ENCODE peak calls at places on chromosome 1, in five cellular contexts. I is K562, Q is GM12878, D is HepG2, J is H1. Y is an unnamed sample.

GRCh38 chr1:1347663-1348419 is 1.4 kb downstream of the DVL1 start:
- DNase-seq in I (peak), Q (no peak), D (peak), J (no peak), Y (peak)

GRCh38 chr1:183945432-183946308 is 91.9 kb downstream of the COLGALT2 start:
- DNase-seq in I (no peak), Q (no peak), D (peak), J (peak), Y (no peak)

GRCh38 chr1:25672763-25673409 is 56.3 kb downstream of the MAN1C1 start:
- DNase-seq in I (no peak), Q (no peak), D (no peak), J (no peak), Y (no peak)

GRCh38 chr1:39980555-39981313 is 25.8 kb downstream of the MFSD2A start:
- DNase-seq in I (peak), Q (no peak), D (no peak), J (no peak), Y (no peak)

GRCh38 chr1:244674446-244674845 is 21.5 kb downstream of the DESI2 start:
- DNase-seq in I (no peak), Q (no peak), D (no peak), J (no peak), Y (no peak)

GRCh38 chr1:214850432-214851010 is 232.0 kb upstream of the KCNK2 start:
- DNase-seq in I (no peak), Q (no peak), D (no peak), J (no peak), Y (no peak)

GRCh38 chr1:216560527-216560926 is 137.3 kb upstream of the USH2A start:
- DNase-seq in I (no peak), Q (no peak), D (no peak), J (no peak), Y (no peak)

GRCh38 chr1:4084896-4085295 is 184.8 kb upstream of the C1orf174 start:
- DNase-seq in I (no peak), Q (no peak), D (no peak), J (no peak), Y (no peak)

GRCh38 chr1:204366759-204367158 is 7.0 kb upstream of the PLEKHA6 start:
- DNase-seq in I (peak), Q (no peak), D (no peak), J (no peak), Y (no peak)

GRCh38 chr1:163357378-163357777 is 35.6 kb downstream of the NUF2 start:
- DNase-seq in I (no peak), Q (no peak), D (peak), J (no peak), Y (no peak)

GRCh38 chr1:224851850-224852261 is 77.6 kb upstream of the DNAH14 start:
- DNase-seq in I (no peak), Q (no peak), D (no peak), J (no peak), Y (no peak)

DNA sequence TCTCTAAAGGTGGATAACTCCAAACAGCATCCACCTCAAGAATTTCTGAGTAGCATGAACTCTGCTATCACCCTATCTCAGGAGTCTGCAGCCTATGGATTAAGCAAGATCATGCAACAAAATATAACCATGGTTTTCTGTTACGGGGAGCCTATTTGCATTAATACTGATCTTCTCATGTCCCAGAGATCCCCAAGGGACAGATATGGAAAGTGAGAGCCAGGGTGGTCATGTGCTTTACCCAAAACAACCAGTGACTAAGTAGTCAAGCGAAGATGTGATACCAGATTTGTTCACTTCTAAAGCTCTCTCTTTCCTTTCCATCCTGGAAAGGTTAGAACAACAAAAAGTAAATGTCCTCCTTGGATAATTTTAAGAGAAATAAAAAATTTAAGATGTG is 125.1 kb downstream of the PRRX1 start:
- DNase-seq in I (no peak), Q (no peak), D (no peak), J (no peak), Y (no peak)
- TF ChIP-seq SRF in I (no peak), Q (no peak), D (no peak), J (no peak), Y (no peak)

GRCh38 chr1:206590025-206590834 is 22.0 kb downstream of the EIF2D start:
- DNase-seq in I (peak), Q (no peak), D (no peak), J (no peak), Y (peak)

GRCh38 chr1:206593351-206593925 is 18.8 kb downstream of the EIF2D start:
- DNase-seq in I (no peak), Q (no peak), D (no peak), J (no peak), Y (no peak)

GRCh38 chr1:206589206-206589605 is 23.1 kb downstream of the EIF2D start:
- DNase-seq in I (no peak), Q (no peak), D (no peak), J (no peak), Y (no peak)

GRCh38 chr1:206591696-206592095 is 20.6 kb downstream of the EIF2D start:
- DNase-seq in I (no peak), Q (no peak), D (no peak), J (no peak), Y (no peak)

GRCh38 chr1:206591236-206591635 is 21.0 kb downstream of the EIF2D start:
- DNase-seq in I (no peak), Q (no peak), D (no peak), J (no peak), Y (no peak)
- TF ChIP-seq RAD21 in I (no peak), Q (no peak), D (no peak), J (no peak), Y (no peak)

GRCh38 chr1:227317541-227318002 is 720 bp downstream of the CDC42BPA start:
- DNase-seq in I (peak), Q (no peak), D (peak), J (peak), Y (no peak)

GRCh38 chr1:227316941-227317540 is 1.3 kb downstream of the CDC42BPA start:
- DNase-seq in I (no peak), Q (no peak), D (no peak), J (no peak), Y (no peak)

GRCh38 chr1:227320476-227320875 is 2.2 kb upstream of the CDC42BPA start:
- DNase-seq in I (no peak), Q (no peak), D (no peak), J (no peak), Y (no peak)

GRCh38 chr1:227318003-227318851 is at the start of gene CDC42BPA:
- DNase-seq in I (peak), Q (no peak), D (peak), J (peak), Y (peak)

GRCh38 chr1:227318852-227319607 is 738 bp upstream of the CDC42BPA start:
- DNase-seq in I (peak), Q (no peak), D (peak), J (peak), Y (no peak)
- TF ChIP-seq SRF in I (no peak), Q (no peak), D (no peak), J (no peak), Y (no peak)

GRCh38 chr1:55216078-55216477 is 914 bp upstream of the USP24 start:
- DNase-seq in I (no peak), Q (no peak), D (no peak), J (no peak), Y (no peak)
- TF ChIP-seq RAD21 in I (no peak), Q (no peak), D (no peak), J (no peak), Y (no peak)

DNA sequence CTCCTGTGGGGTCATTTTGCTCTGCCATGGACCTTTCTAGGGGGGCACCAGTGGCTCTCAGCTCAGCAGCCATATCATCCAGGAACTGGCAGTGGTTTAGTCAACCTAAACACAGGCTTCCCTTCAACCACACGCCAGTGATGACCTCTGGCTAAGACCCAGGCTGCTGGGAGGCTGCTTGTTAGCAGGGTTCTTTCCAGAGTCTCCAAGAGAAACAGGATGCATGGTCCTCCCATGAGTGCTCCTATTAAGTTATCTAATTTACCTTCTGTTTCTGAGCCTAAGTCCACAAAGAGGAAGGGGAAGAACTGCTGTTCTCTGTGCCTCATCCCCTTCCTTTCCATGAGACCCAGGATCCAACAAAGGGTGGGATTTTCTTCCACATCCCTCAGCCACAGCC is 137.3 kb upstream of the PLXNA2 start:
- DNase-seq in I (no peak), Q (no peak), D (no peak), J (no peak), Y (no peak)
- TF ChIP-seq SRF in I (no peak), Q (no peak), D (no peak), J (no peak), Y (no peak)

GRCh38 chr1:63951076-63951946 is 177.5 kb downstream of the ROR1 start:
- DNase-seq in I (no peak), Q (no peak), D (no peak), J (no peak), Y (no peak)
- TF ChIP-seq RAD21 in I (no peak), Q (no peak), D (no peak), J (no peak), Y (no peak)

GRCh38 chr1:44651069-44651468 is 23.2 kb downstream of the TMEM53 start:
- DNase-seq in I (no peak), Q (no peak), D (no peak), J (no peak), Y (no peak)
- TF ChIP-seq SRF in I (no peak), Q (no peak), D (no peak), J (no peak), Y (no peak)

DNA sequence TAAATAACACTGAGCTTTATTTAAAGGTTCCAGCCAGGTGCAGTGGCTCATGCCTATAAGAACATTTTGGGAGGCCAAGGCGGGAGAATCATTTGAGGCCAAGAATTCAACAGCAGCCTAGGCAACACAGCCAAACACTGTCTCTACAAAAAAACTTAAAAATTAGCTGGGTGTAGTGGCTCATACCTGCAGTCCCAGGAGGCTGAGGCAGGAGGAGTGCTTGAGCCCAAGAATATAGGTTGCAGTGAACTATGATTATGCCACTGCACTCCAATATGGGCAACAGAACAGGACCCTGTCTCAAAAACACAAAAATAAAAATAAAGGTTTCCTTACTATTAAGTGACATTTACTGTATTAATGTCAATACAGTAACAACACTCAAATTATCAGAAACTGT is 2.1 kb downstream of the TAF12 start:
- DNase-seq in I (no peak), Q (no peak), D (peak), J (no peak), Y (peak)
- TF ChIP-seq RAD21 in I (no peak), Q (peak), D (peak), J (no peak), Y (no peak)

GRCh38 chr1:42137766-42138165 is 15.4 kb upstream of the GUCA2B start:
- DNase-seq in I (no peak), Q (no peak), D (no peak), J (no peak), Y (no peak)
- TF ChIP-seq SRF in I (no peak), Q (no peak), D (no peak), J (no peak), Y (no peak)

DNA sequence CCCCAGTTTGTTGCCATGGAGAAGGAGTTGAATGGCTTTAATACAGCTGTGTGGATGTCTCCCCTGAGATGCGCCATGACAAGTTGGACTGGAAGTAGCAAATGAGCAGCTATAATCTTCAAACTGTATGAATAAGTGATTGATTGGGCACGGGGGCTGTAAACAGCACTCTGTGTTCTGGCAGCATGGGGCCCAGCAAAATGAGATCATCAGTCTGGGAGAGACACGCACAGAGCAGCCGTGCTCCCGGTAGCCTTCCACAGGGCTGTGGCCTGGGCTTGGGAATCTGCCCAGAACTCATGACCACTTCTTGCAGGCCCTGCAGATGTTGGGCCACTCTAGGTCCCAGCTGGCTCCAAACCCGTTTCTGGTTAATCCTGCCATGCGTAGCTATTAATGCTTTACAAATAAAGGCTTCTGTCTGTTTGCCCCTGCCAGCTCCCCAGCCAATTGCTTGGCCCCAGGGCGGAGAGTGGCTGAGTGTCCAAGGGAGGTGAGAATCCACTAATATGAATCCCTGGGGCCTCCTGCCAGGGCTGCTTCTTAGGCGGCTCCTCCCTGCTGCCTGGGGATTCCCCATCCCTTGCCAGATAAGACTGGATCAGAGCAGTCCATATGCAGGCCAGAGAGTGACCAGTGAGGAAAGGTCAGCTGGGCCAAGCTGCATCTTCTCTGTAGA is 642.9 kb downstream of the AJAP1 start:
- DNase-seq in I (no peak), Q (no peak), D (no peak), J (no peak), Y (no peak)
- TF ChIP-seq RAD21 in I (no peak), Q (no peak), D (no peak), J (no peak), Y (no peak)